ENCODE peak calls at places on chromosomes 7 and 10, in five cellular contexts. H, J, P, R and U are unnamed samples.

GRCh38 chr7:1694551-1694950 is 24.5 kb downstream of the ELFN1 start:
- DNase-seq in H (peak), J (no peak), P (peak), R (peak), U (no peak)

GRCh38 chr7:115635876-115636275 is 394.7 kb downstream of the TFEC start:
- DNase-seq in H (no peak), J (no peak), P (no peak), R (no peak), U (no peak)

GRCh38 chr7:98112077-98112476 is 5.4 kb downstream of the LMTK2 start:
- DNase-seq in H (no peak), J (no peak), P (no peak), R (no peak), U (no peak)

GRCh38 chr10:33509231-33509871 is 174.9 kb upstream of the NRP1 start:
- DNase-seq in H (peak), J (no peak), P (peak), R (no peak), U (no peak)

GRCh38 chr7:116560021-116560970 is 35.5 kb downstream of the CAV1 start:
- DNase-seq in H (peak), J (peak), P (peak), R (no peak), U (no peak)

GRCh38 chr7:93697901-93698300 is 123.4 kb upstream of the CALCR start:
- DNase-seq in H (no peak), J (no peak), P (no peak), R (no peak), U (no peak)

GRCh38 chr10:125035136-125035535 is 93.2 kb downstream of the ZRANB1 start:
- DNase-seq in H (no peak), J (no peak), P (no peak), R (no peak), U (no peak)

GRCh38 chr7:15582773-15583172 is 21.0 kb upstream of the AGMO start:
- DNase-seq in H (no peak), J (no peak), P (no peak), R (no peak), U (no peak)

GRCh38 chr7:91694221-91694856 is 186.2 kb downstream of the MTERF1 start:
- DNase-seq in H (no peak), J (no peak), P (no peak), R (no peak), U (no peak)

GRCh38 chr7:24907311-24907886 is 72.6 kb downstream of the OSBPL3 start:
- DNase-seq in H (no peak), J (no peak), P (no peak), R (no peak), U (no peak)

GRCh38 chr10:36171546-36171945 is 529.5 kb upstream of the FZD8 start:
- DNase-seq in H (no peak), J (peak), P (no peak), R (no peak), U (no peak)

GRCh38 chr10:51419416-51420093 is 279.8 kb downstream of the CSTF2T start:
- DNase-seq in H (no peak), J (no peak), P (no peak), R (no peak), U (no peak)

GRCh38 chr10:6300106-6300783 is 97.5 kb downstream of the PFKFB3 start:
- DNase-seq in H (no peak), J (no peak), P (no peak), R (peak), U (peak)

GRCh38 chr10:69505636-69506318 is 54.5 kb downstream of the TSPAN15 start:
- DNase-seq in H (no peak), J (no peak), P (no peak), R (no peak), U (no peak)

GRCh38 chr10:82982110-82982608 is 1107.2 kb downstream of the NRG3 start:
- DNase-seq in H (peak), J (no peak), P (no peak), R (no peak), U (no peak)

GRCh38 chr10:29849434-29849833 is 210.0 kb downstream of the JCAD start:
- DNase-seq in H (no peak), J (no peak), P (no peak), R (no peak), U (no peak)

GRCh38 chr10:133271521-133272300 is 5.0 kb downstream of the ADAM8 start:
- DNase-seq in H (no peak), J (no peak), P (no peak), R (no peak), U (no peak)

GRCh38 chr7:16135628-16136027 is 285.7 kb downstream of the CRPPA start:
- DNase-seq in H (no peak), J (no peak), P (no peak), R (no peak), U (no peak)

GRCh38 chr10:89342219-89342966 is 14.6 kb downstream of the IFIT3 start:
- DNase-seq in H (peak), J (no peak), P (peak), R (no peak), U (no peak)

GRCh38 chr10:13614530-13615332 is 28.0 kb downstream of the PRPF18 start:
- DNase-seq in H (no peak), J (peak), P (no peak), R (no peak), U (no peak)

GRCh38 chr10:78481842-78482241 is 448.2 kb downstream of the RPS24 start:
- DNase-seq in H (no peak), J (no peak), P (no peak), R (no peak), U (no peak)

GRCh38 chr10:86285136-86285790 is 81.3 kb downstream of the GRID1 start:
- DNase-seq in H (no peak), J (no peak), P (no peak), R (no peak), U (peak)

GRCh38 chr10:131113892-131114291 is 197.6 kb downstream of the TCERG1L start:
- DNase-seq in H (no peak), J (no peak), P (no peak), R (no peak), U (no peak)

GRCh38 chr7:139739863-139740597 is 37.8 kb downstream of the HIPK2 start:
- DNase-seq in H (peak), J (no peak), P (peak), R (no peak), U (no peak)

GRCh38 chr7:27205325-27206280 is 5.7 kb upstream of the HOXA13 start:
- DNase-seq in H (no peak), J (peak), P (no peak), R (no peak), U (no peak)

GRCh38 chr7:33107136-33108066 is 1.8 kb downstream of the RP9 start:
- DNase-seq in H (no peak), J (peak), P (no peak), R (peak), U (no peak)

GRCh38 chr10:35453855-35454532 is 117.7 kb downstream of the CCNY start:
- DNase-seq in H (no peak), J (no peak), P (no peak), R (no peak), U (no peak)

GRCh38 chr7:23377134-23377533 is 78.0 kb downstream of the MALSU1 start:
- DNase-seq in H (no peak), J (no peak), P (no peak), R (no peak), U (no peak)

GRCh38 chr7:51645298-51645697 is 328.7 kb upstream of the COBL start:
- DNase-seq in H (no peak), J (peak), P (no peak), R (no peak), U (no peak)